ENCODE peak calls at places on chromosomes 12 and 14, in six cellular contexts. J is heart right ventricle, M is transverse colon, G is AG04450, B is pancreas, S is right lobe of liver. E is an unnamed sample.

GRCh38 chr12:47868552-47869031 is 36.2 kb downstream of the VDR start:
- DNase-seq in J (no peak), M (peak; percentile 48), G (no peak), B (no peak), S (no peak), E (no peak)

GRCh38 chr14:68249534-68250517 is 430.2 kb downstream of the RAD51B start:
- DNase-seq in J (no peak), M (no peak), G (no peak), B (no peak), S (no peak), E (no peak)

GRCh38 chr12:107931761-107932160 is 157.3 kb downstream of the ASCL4 start:
- DNase-seq in J (no peak), M (no peak), G (no peak), B (no peak), S (no peak), E (no peak)

GRCh38 chr12:19456176-19456575 is 16.9 kb downstream of the AEBP2 start:
- DNase-seq in J (peak; percentile 48), M (no peak), G (no peak), B (no peak), S (no peak), E (no peak)

GRCh38 chr12:54033106-54033979 is 493 bp downstream of the HOXC5 start:
- DNase-seq in J (no peak), M (no peak), G (no peak), B (no peak), S (no peak), E (no peak)

GRCh38 chr12:103441437-103442186 is 54.2 kb downstream of the C12orf42 start:
- DNase-seq in J (no peak), M (peak; percentile 25), G (no peak), B (no peak), S (no peak), E (no peak)

GRCh38 chr12:42140901-42141300 is 3.8 kb downstream of the GXYLT1 start:
- DNase-seq in J (no peak), M (no peak), G (no peak), B (no peak), S (no peak), E (no peak)

GRCh38 chr14:23294734-23295561 is 7.7 kb downstream of the PPP1R3E start:
- DNase-seq in J (no peak), M (peak; percentile 33), G (no peak), B (no peak), S (no peak), E (no peak)

GRCh38 chr12:107917912-107918800 is 143.7 kb downstream of the ASCL4 start:
- DNase-seq in J (no peak), M (no peak), G (no peak), B (no peak), S (no peak), E (no peak)

GRCh38 chr14:23186913-23187654 is 3.6 kb upstream of the SLC7A8 start:
- DNase-seq in J (no peak), M (peak; percentile 48), G (peak; percentile 47), B (no peak), S (no peak), E (no peak)

GRCh38 chr12:119869720-119870119 is 7.4 kb downstream of the CIT start:
- DNase-seq in J (no peak), M (no peak), G (peak; percentile 67), B (no peak), S (no peak), E (no peak)
- H3K4me3 ChIP-seq in J (no peak overlapping the region), M (no peak overlapping the region), G (no peak overlapping the region), B (no peak overlapping the region), S (no peak overlapping the region), E (no peak overlapping the region)

DNA sequence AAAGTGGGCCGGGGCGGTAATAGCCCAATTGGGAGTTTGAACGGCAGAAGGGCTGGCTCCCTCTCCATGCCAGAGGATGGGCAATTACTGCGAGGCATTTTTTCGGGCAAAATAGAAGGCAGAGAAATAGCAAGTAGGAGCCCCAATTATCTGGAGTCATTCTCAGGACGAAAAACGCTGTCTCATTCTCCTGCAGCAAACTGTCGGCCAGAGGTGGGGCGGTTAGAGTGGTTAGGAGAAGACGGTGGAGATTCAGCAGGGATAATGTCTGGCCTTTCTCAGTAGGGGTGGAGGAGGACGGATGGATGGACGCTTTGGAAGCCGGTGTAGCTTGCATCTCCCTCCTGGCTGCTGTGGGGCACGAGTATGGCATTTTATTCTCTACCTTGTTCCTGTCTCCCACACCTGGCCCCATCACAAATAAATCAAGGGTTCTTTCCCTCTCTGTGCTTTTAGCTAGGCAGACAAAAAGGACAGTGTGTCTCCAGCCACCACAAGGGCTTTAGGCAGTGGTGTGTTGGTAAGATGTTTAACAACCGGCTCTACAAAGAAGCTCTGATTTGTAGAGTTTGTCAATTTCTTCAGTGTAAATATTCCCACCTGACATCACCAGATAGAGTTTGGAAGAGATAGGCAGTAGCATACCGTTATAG is 140.5 kb upstream of the LHX5 start:
- DNase-seq in J (no peak), M (no peak), G (no peak), B (no peak), S (no peak), E (no peak)
- H3K27me3 ChIP-seq in J (peaks cover 69% of the 10 kb centered on the region), M (peaks cover 65% of the 10 kb centered on the region), G (peaks cover 21% of the 10 kb centered on the region), B (no peaks in the 10 kb centered on the region), S (no peaks in the 10 kb centered on the region), E (peaks cover 27% of the 10 kb centered on the region)

DNA sequence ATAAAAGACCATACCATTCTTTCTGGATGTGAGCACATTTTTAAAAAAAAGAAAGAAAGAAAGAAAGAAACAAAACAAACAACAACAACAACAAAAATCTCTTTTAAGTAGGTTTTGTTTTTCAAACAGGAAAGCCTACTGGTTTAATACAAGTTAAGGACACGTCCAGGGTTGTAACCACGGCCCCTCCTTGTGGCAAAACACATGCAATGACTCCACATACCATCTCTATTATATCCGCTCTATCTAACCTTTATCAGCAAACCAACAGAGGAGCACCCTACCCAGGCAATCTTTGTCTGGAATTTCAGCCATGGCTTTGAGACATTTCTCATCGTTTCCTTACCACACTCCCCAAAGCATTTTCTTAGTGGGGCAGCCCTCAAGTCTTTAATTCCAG is 360.5 kb upstream of the TMPO start:
- DNase-seq in J (no peak), M (no peak), G (no peak), B (no peak), S (no peak), E (no peak)
- TF ChIP-seq CTCF in J (no peak), M (peak; percentile 12), G (no peak), B (no peak), S (peak; percentile 21), E (no peak)

GRCh38 chr14:105053996-105054395 is 11.2 kb downstream of the GPR132 start:
- DNase-seq in J (no peak), M (no peak), G (no peak), B (no peak), S (no peak), E (no peak)
- H3K4me3 ChIP-seq in J (no peak overlapping the region), M (no peak overlapping the region), G (no peak overlapping the region), B (no peak overlapping the region), S (no peak overlapping the region), E (no peak overlapping the region)

GRCh38 chr14:99764222-99764706 is 28.9 kb upstream of the EML1 start:
- DNase-seq in J (no peak), M (no peak), G (no peak), B (no peak), S (no peak), E (no peak)
- H3K27me3 ChIP-seq in J (no peaks in the 10 kb centered on the region), M (no peaks in the 10 kb centered on the region), G (no peaks in the 10 kb centered on the region), B (no peaks in the 10 kb centered on the region), S (no peaks in the 10 kb centered on the region), E (no peaks in the 10 kb centered on the region)